ENCODE peak calls at places on chromosome 1, in seven cellular contexts. D is iris pigment epithelial cell, K is heart right ventricle, F is sciatic nerve, Y is tibial nerve, B is anterior cingulate cortex, P is germinal center. A is an unnamed sample.

GRCh38 chr1:219041141-219041540 is 132.5 kb upstream of the LYPLAL1 start:
- DNase-seq in Y (no peak), B (no peak), D (peak; percentile 96), P (no peak), K (no peak), F (no peak), A (no peak)

GRCh38 chr1:150410582-150411101 is 46.7 kb downstream of the RPRD2 start:
- DNase-seq in Y (no peak), K (no peak), B (no peak), P (no peak), D (peak; percentile 75), F (no peak), A (peak; percentile 57)

GRCh38 chr1:180534199-180534598 is 24.6 kb upstream of the OVAAL start:
- DNase-seq in F (no peak), K (no peak), Y (no peak), D (no peak), P (no peak), B (no peak), A (no peak)

GRCh38 chr1:26288311-26288941 is 8.5 kb downstream of the SH3BGRL3 start:
- DNase-seq in B (no peak), F (no peak), K (no peak), P (peak; percentile 64), Y (no peak), D (peak; percentile 12), A (no peak)

GRCh38 chr1:152411846-152412245 is 2.2 kb downstream of the CRNN start:
- DNase-seq in D (no peak), F (no peak), P (no peak), K (no peak), B (no peak), Y (no peak), A (no peak)

GRCh38 chr1:62437273-62437945 is 560 bp downstream of the USP1 start:
- DNase-seq in B (no peak), P (peak; percentile 36), D (peak; percentile 31), Y (no peak), K (no peak), F (no peak), A (no peak)

GRCh38 chr1:225835752-225836151 is 25.8 kb downstream of the EPHX1 start:
- DNase-seq in F (peak; percentile 82), Y (peak; percentile 60), P (no peak), K (peak; percentile 76), B (no peak), D (peak; percentile 46), A (no peak)

GRCh38 chr1:192506741-192507155 is 68.8 kb upstream of the RGS1 start:
- DNase-seq in K (no peak), F (no peak), P (peak; percentile 48), D (peak; percentile 71), B (no peak), Y (no peak), A (no peak)

GRCh38 chr1:82962658-82963057 is 1036.3 kb downstream of the TTLL7 start:
- DNase-seq in B (no peak), K (no peak), D (no peak), F (no peak), Y (no peak), P (no peak), A (no peak)

A was measured in left lung.